ENCODE peak calls at places on chromosomes 16 and 17, in four cellular contexts. B, Y, T and K are unnamed samples.

GRCh38 chr17:80647746-80648145 is 103.1 kb downstream of the RPTOR start:
- DNase-seq in B (no peak), Y (no peak), T (no peak), K (no peak)

GRCh38 chr17:45740553-45741330 is 43.4 kb upstream of the CRHR1 start:
- DNase-seq in B (peak), Y (peak), T (no peak), K (peak)

GRCh38 chr17:15490634-15491261 is 23.3 kb upstream of the CDRT4 start:
- DNase-seq in B (peak), Y (no peak), T (no peak), K (no peak)

GRCh38 chr16:11556945-11557720 is 29.6 kb downstream of the LITAF start:
- DNase-seq in B (no peak), Y (no peak), T (no peak), K (no peak)

GRCh38 chr16:74811911-74812310 is 37.3 kb upstream of the FA2H start:
- DNase-seq in B (no peak), Y (no peak), T (no peak), K (no peak)

GRCh38 chr16:177394-177822 is 928 bp downstream of the HBA1 start:
- DNase-seq in B (no peak), Y (no peak), T (no peak), K (no peak)

GRCh38 chr17:834136-834535 is 52.0 kb downstream of the MRM3 start:
- DNase-seq in B (no peak), Y (no peak), T (no peak), K (no peak)

GRCh38 chr17:8911205-8911604 is 43.7 kb upstream of the PIK3R6 start:
- DNase-seq in B (no peak), Y (no peak), T (no peak), K (no peak)

GRCh38 chr17:40035162-40035559 is 19.0 kb downstream of the MED24 start:
- DNase-seq in B (peak), Y (peak), T (no peak), K (no peak)

GRCh38 chr17:49402706-49403105 is 12.0 kb downstream of the PHB1 start:
- DNase-seq in B (no peak), Y (no peak), T (no peak), K (no peak)

GRCh38 chr16:69839798-69840409 is 77.8 kb downstream of the WWP2 start:
- DNase-seq in B (no peak), Y (no peak), T (no peak), K (no peak)
- TF ChIP-seq SPI1 in B (no peak), Y (no peak), T (no peak), K (no peak)

GRCh38 chr16:15509051-15509592 is 74.7 kb downstream of the BMERB1 start:
- DNase-seq in B (peak), Y (no peak), T (no peak), K (no peak)

GRCh38 chr16:15509593-15510520 is 75.5 kb downstream of the BMERB1 start:
- DNase-seq in B (no peak), Y (no peak), T (no peak), K (no peak)

GRCh38 chr16:15507959-15508336 is 73.6 kb downstream of the BMERB1 start:
- DNase-seq in B (no peak), Y (no peak), T (no peak), K (no peak)

GRCh38 chr16:15506441-15506840 is 72.1 kb downstream of the BMERB1 start:
- DNase-seq in B (no peak), Y (no peak), T (no peak), K (no peak)

GRCh38 chr16:15507299-15507958 is 73.0 kb downstream of the BMERB1 start:
- DNase-seq in B (no peak), Y (no peak), T (no peak), K (no peak)
- TF ChIP-seq POLR2AphosphoS5 in B (no peak), Y (no peak), T (no peak), K (no peak)

GRCh38 chr16:77307764-77308561 is 108.8 kb downstream of the SYCE1L start:
- DNase-seq in B (no peak), Y (no peak), T (no peak), K (no peak)
- TF ChIP-seq SPI1 in B (no peak), Y (no peak), T (no peak), K (no peak)

DNA sequence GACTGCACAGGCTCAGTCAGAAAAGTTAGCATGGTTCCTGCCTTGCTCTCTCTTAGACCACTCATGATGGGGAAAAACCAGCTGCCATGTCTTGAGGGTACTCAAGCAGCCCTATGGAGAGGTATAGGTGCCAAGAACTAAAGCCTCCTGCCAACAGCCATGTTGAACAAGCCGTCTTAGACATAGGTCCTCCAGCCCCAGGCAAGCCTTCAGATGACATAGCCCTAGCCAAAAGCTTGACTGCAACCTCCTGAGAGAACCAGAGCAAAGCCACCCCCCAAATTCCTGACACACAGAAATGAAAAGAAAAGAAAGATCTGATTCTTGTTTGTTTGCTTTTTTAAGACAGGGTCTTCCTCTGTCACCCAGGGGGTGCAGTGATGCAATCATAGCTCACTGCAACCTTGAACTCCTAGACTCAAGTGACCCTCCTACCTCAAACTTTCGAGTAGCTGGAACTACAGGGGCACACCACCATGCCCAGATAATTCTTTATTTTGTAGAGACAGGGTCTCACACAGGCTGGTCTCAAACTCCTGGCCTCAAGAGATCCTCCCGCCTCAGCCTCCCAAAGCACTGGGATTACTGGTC is 36.3 kb downstream of the CMTM3 start:
- DNase-seq in B (no peak), Y (no peak), T (no peak), K (no peak)
- TF ChIP-seq POLR2AphosphoS5 in B (no peak), Y (no peak), T (no peak), K (no peak)

GRCh38 chr16:56775162-56775561 is 45.2 kb downstream of the NUP93 start:
- DNase-seq in B (no peak), Y (no peak), T (no peak), K (no peak)

GRCh38 chr16:56779956-56780355 is 50.0 kb downstream of the NUP93 start:
- DNase-seq in B (no peak), Y (no peak), T (no peak), K (no peak)

GRCh38 chr16:56780646-56781045 is 50.7 kb downstream of the NUP93 start:
- DNase-seq in B (no peak), Y (peak), T (no peak), K (no peak)

GRCh38 chr16:56776562-56776961 is 46.6 kb downstream of the NUP93 start:
- DNase-seq in B (peak), Y (no peak), T (no peak), K (no peak)

GRCh38 chr16:56777533-56777932 is 47.6 kb downstream of the NUP93 start:
- DNase-seq in B (no peak), Y (no peak), T (no peak), K (no peak)
- TF ChIP-seq SPI1 in B (no peak), Y (no peak), T (no peak), K (no peak)

GRCh38 chr17:52395308-52395707 is 236.8 kb upstream of the CA10 start:
- DNase-seq in B (no peak), Y (no peak), T (no peak), K (no peak)

GRCh38 chr17:52388941-52389340 is 230.4 kb upstream of the CA10 start:
- DNase-seq in B (no peak), Y (no peak), T (no peak), K (no peak)

GRCh38 chr17:52384695-52385094 is 226.2 kb upstream of the CA10 start:
- DNase-seq in B (no peak), Y (no peak), T (no peak), K (no peak)

GRCh38 chr17:52390422-52390821 is 231.9 kb upstream of the CA10 start:
- DNase-seq in B (no peak), Y (no peak), T (no peak), K (no peak)

GRCh38 chr17:52389632-52390031 is 231.1 kb upstream of the CA10 start:
- DNase-seq in B (no peak), Y (no peak), T (no peak), K (no peak)
- TF ChIP-seq POLR2AphosphoS5 in B (no peak), Y (no peak), T (no peak), K (no peak)

GRCh38 chr16:87816507-87817100 is 50.8 kb upstream of the KLHDC4 start:
- DNase-seq in B (no peak), Y (peak), T (no peak), K (no peak)
- TF ChIP-seq SPI1 in B (no peak), Y (peak), T (no peak), K (no peak)

DNA sequence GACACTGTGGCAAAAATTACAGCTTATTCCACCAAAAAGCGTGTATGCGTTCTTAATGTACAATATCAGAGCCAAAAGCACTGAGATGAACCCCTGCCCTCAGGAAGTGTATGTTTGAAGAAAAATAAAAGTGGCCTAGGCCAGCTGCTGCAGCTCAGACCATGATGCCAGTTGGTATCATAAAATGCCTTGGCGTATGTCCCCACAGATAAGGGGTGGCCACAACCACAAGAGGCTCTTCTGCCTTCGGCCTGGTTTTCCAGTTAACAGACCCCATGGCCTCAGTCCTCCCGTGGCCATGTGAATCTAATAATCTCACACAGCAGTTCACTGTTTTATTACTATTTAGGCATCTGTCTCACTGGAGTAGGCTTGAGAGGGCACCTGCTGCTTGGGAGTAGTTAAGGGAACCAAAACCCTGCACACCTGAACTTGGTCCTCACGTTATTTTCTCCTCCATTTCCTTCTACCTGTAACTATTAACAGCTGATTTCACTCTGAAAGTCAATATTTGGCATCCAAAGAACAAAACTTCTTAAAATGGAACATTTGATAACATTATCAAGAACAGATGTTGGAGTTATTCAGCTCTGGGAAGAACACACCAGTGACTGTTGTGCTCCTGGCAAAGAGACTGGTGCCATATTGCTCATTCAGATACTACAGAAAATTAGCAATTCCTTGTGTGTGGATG is 34.8 kb upstream of the ERN1 start:
- DNase-seq in B (no peak), Y (no peak), T (no peak), K (no peak)
- TF ChIP-seq POLR2AphosphoS5 in B (no peak), Y (no peak), T (no peak), K (no peak)